ENCODE peak calls at places on chromosomes 2 and 18, in nine cellular contexts. H is heart left ventricle; S is germinal center; V is hepatocyte; R is NCI-H524 treated with DMSO at 0.1 percent for 48 hours; U is M059J; B is astrocyte of the spinal cord; D is stimulated activated naive CD4-positive, alpha-beta T cell; P is activated CD8-positive, alpha-beta T cell treated with anti-CD3 and anti-CD28 coated beads for 36 hours. L is an unnamed sample.

GRCh38 chr2:241213567-241213966 is 25.1 kb downstream of the ANO7 start:
- DNase-seq in U (no peak), R (no peak), S (no peak), B (no peak), V (no peak), D (no peak), P (no peak), H (no peak), L (no peak)

GRCh38 chr2:175097297-175097696 is 70.7 kb downstream of the ATF2 start:
- DNase-seq in P (no peak), D (no peak), S (no peak), R (no peak), B (peak), U (peak), H (no peak), V (no peak), L (peak)

GRCh38 chr2:56587456-56587855 is 403.7 kb downstream of the CCDC85A start:
- DNase-seq in U (peak), D (no peak), H (no peak), B (no peak), S (no peak), V (no peak), P (no peak), R (no peak), L (peak)

GRCh38 chr2:215698566-215698965 is 262.7 kb upstream of the FN1 start:
- DNase-seq in P (no peak), B (peak), S (no peak), R (peak), D (no peak), V (no peak), H (no peak), U (peak), L (peak)

GRCh38 chr18:25299426-25299825 is 52.5 kb downstream of the ZNF521 start:
- DNase-seq in H (no peak), B (peak), R (no peak), V (no peak), S (no peak), P (no peak), U (peak), D (no peak), L (peak)

GRCh38 chr18:59049726-59050660 is 89.7 kb upstream of the SEC11C start:
- DNase-seq in D (no peak), H (no peak), P (no peak), V (no peak), U (no peak), R (peak), S (no peak), B (no peak), L (no peak)

GRCh38 chr2:185222311-185222710 is 516.3 kb upstream of the FSIP2 start:
- DNase-seq in H (no peak), D (no peak), V (no peak), P (no peak), R (no peak), U (no peak), S (no peak), B (no peak), L (no peak)

GRCh38 chr2:159637988-159638501 is 21.7 kb upstream of the BAZ2B start:
- DNase-seq in S (no peak), P (no peak), V (no peak), R (no peak), U (peak), H (no peak), D (no peak), B (peak), L (peak)

GRCh38 chr2:216967889-216968288 is 108.0 kb upstream of the TNP1 start:
- DNase-seq in R (no peak), U (no peak), H (no peak), V (no peak), S (no peak), D (no peak), P (no peak), B (no peak), L (no peak)

GRCh38 chr2:24076849-24077534 is 866 bp upstream of the SF3B6 start:
- DNase-seq in V (peak), D (no peak), S (peak), R (no peak), H (no peak), U (peak), B (peak), P (peak), L (peak)

GRCh38 chr2:59570818-59571217 is 982.6 kb downstream of the BCL11A start:
- DNase-seq in H (no peak), U (no peak), B (no peak), R (no peak), P (no peak), S (no peak), D (no peak), V (no peak), L (no peak)

GRCh38 chr2:62216616-62217015 is 20.7 kb downstream of the B3GNT2 start:
- DNase-seq in B (peak), S (no peak), P (peak), V (peak), U (peak), H (no peak), D (no peak), R (no peak), L (peak)

GRCh38 chr2:104504331-104505073 is 349.4 kb upstream of the POU3F3 start:
- DNase-seq in B (no peak), P (no peak), V (no peak), U (no peak), D (no peak), R (no peak), S (no peak), H (no peak), L (no peak)

GRCh38 chr2:101386599-101387150 is 628 bp downstream of the CREG2 start:
- DNase-seq in D (no peak), U (no peak), H (no peak), B (no peak), P (no peak), V (no peak), R (no peak), S (no peak), L (no peak)

GRCh38 chr2:715038-715437 is 37.8 kb upstream of the TMEM18 start:
- DNase-seq in D (no peak), V (no peak), B (no peak), U (no peak), H (no peak), P (no peak), R (no peak), S (no peak), L (no peak)

GRCh38 chr2:186009341-186009740 is 270.7 kb downstream of the FSIP2 start:
- DNase-seq in R (no peak), V (no peak), U (no peak), D (no peak), B (no peak), H (no peak), S (no peak), P (no peak), L (no peak)

GRCh38 chr2:82839046-82839445 is 1620.0 kb downstream of the SUCLG1 start:
- DNase-seq in D (no peak), S (no peak), B (peak), H (no peak), V (no peak), P (no peak), U (peak), R (no peak), L (peak)

GRCh38 chr2:61582191-61582590 is 44.0 kb upstream of the XPO1 start:
- DNase-seq in H (no peak), P (no peak), R (no peak), V (no peak), U (no peak), B (no peak), D (no peak), S (no peak), L (no peak)

GRCh38 chr2:98134138-98134537 is 47.2 kb downstream of the VWA3B start:
- DNase-seq in S (peak), U (no peak), H (peak), D (no peak), V (no peak), R (no peak), P (peak), B (peak), L (no peak)

GRCh38 chr2:3553946-3554345 is 4.2 kb downstream of the RNASEH1 start:
- DNase-seq in P (no peak), U (no peak), H (no peak), R (no peak), B (no peak), D (no peak), S (no peak), V (no peak), L (no peak)

GRCh38 chr2:100104718-100105677 is 37.4 kb downstream of the AFF3 start:
- DNase-seq in D (peak), S (peak), B (peak), H (no peak), V (peak), P (no peak), U (no peak), R (no peak), L (peak)

GRCh38 chr2:47784349-47784851 is 1.5 kb downstream of the MSH6 start:
- DNase-seq in B (peak), U (no peak), V (peak), P (no peak), H (no peak), R (no peak), D (peak), S (no peak), L (peak)

GRCh38 chr18:9771261-9771976 is 63.3 kb downstream of the RAB31 start:
- DNase-seq in U (no peak), H (peak), S (peak), R (no peak), V (peak), B (peak), D (peak), P (peak), L (peak)

GRCh38 chr18:35890323-35890722 is 82.2 kb upstream of the RMP24 start:
- DNase-seq in B (no peak), U (no peak), R (no peak), H (no peak), V (no peak), P (no peak), S (no peak), D (no peak), L (no peak)

GRCh38 chr2:137192366-137193315 is 427.3 kb downstream of the THSD7B start:
- DNase-seq in D (no peak), H (no peak), S (no peak), B (peak), P (no peak), U (peak), V (peak), R (no peak), L (peak)

GRCh38 chr18:42114310-42114943 is 159.4 kb downstream of the PIK3C3 start:
- DNase-seq in P (peak), R (peak), D (peak), H (peak), V (peak), S (peak), B (peak), U (peak), L (peak)

GRCh38 chr2:11562476-11562875 is 28.6 kb downstream of the GREB1 start:
- DNase-seq in S (no peak), D (no peak), P (no peak), V (no peak), U (no peak), H (no peak), B (no peak), R (no peak), L (no peak)

GRCh38 chr2:46493971-46494250 is 14.5 kb downstream of the TMEM247 start:
- DNase-seq in H (peak), D (no peak), V (no peak), B (no peak), P (no peak), R (no peak), U (peak), S (no peak), L (no peak)

GRCh38 chr18:3794537-3795348 is 344.8 kb downstream of the TGIF1 start:
- DNase-seq in P (peak), D (no peak), S (no peak), R (no peak), H (peak), V (peak), U (peak), B (peak), L (peak)

GRCh38 chr2:57549642-57550102 is 496.9 kb upstream of the VRK2 start:
- DNase-seq in D (no peak), P (peak), V (peak), S (peak), B (no peak), H (no peak), U (peak), R (no peak), L (peak)

GRCh38 chr18:32271649-32272324 is 81.9 kb downstream of the MEP1B start:
- DNase-seq in P (peak), D (no peak), S (peak), U (peak), V (peak), R (no peak), H (peak), B (peak), L (peak)